ENCODE peak calls at places on chromosomes 3 and 15, in five cellular contexts. V is upper lobe of right lung, I is PC-9, J is right cardiac atrium, M is thoracic aorta. C is an unnamed sample. For H3K4me1, the result is how much of the 10 kb centered on the place peaks cover.

GRCh38 chr3:185914911-185915629 is 22.7 kb downstream of the TRA2B start:
- DNase-seq in I (no peak), V (no peak), M (no peak), J (no peak), C (no peak)

GRCh38 chr3:188861847-188862740 is 309.7 kb upstream of the TPRG1 start:
- DNase-seq in V (no peak), J (no peak), M (no peak), I (no peak), C (no peak)

GRCh38 chr15:55353030-55353429 is 34.0 kb downstream of the PIGB start:
- DNase-seq in J (no peak), M (no peak), V (no peak), I (no peak), C (no peak)

GRCh38 chr3:16448691-16449090 is 64.8 kb downstream of the RFTN1 start:
- DNase-seq in I (peak), J (peak), V (no peak), M (peak), C (peak)

GRCh38 chr15:57573151-57573550 is 18.6 kb upstream of the MYZAP start:
- DNase-seq in M (no peak), J (no peak), I (no peak), V (no peak), C (no peak)

GRCh38 chr3:126528419-126528799 is 4.5 kb downstream of the CHST13 start:
- DNase-seq in M (no peak), V (peak), I (no peak), J (no peak), C (no peak)

GRCh38 chr3:188157971-188158370 is 4.0 kb downstream of the LPP start:
- DNase-seq in J (no peak), I (peak), V (no peak), M (no peak), C (no peak)

GRCh38 chr3:87125116-87125515 is 102.0 kb upstream of the CHMP2B start:
- DNase-seq in V (no peak), J (no peak), M (no peak), I (no peak), C (no peak)

GRCh38 chr15:69096197-69096596 is 64.2 kb upstream of the GLCE start:
- DNase-seq in J (no peak), V (no peak), I (no peak), M (no peak), C (no peak)

GRCh38 chr3:116314476-116314875 is 130.8 kb downstream of the LSAMP start:
- DNase-seq in I (no peak), M (no peak), V (no peak), J (no peak), C (no peak)

GRCh38 chr3:47747558-47747957 is 34.1 kb downstream of the SMARCC1 start:
- DNase-seq in J (no peak), V (no peak), M (no peak), I (no peak), C (no peak)

GRCh38 chr3:122825460-122825859 is 30.6 kb downstream of the SLC49A4 start:
- DNase-seq in I (no peak), J (no peak), V (no peak), M (no peak), C (no peak)

GRCh38 chr3:45605569-45605968 is 11.0 kb downstream of the LIMD1 start:
- DNase-seq in J (no peak), M (no peak), V (no peak), I (no peak), C (no peak)

GRCh38 chr15:92316586-92317295 is 76.9 kb upstream of the ST8SIA2 start:
- DNase-seq in M (no peak), V (no peak), J (no peak), I (no peak), C (no peak)

GRCh38 chr3:126124896-126125295 is 41.0 kb upstream of the SLC41A3 start:
- DNase-seq in I (no peak), J (peak), M (no peak), V (no peak), C (peak)

GRCh38 chr3:138944136-138944658 is 2.7 kb downstream of the FOXL2 start:
- DNase-seq in J (no peak), I (no peak), M (no peak), V (no peak), C (no peak)

GRCh38 chr15:54282228-54282836 is 304.1 kb downstream of the UNC13C start:
- DNase-seq in V (no peak), J (no peak), I (no peak), M (no peak), C (no peak)

GRCh38 chr15:50315814-50316630 is 39.0 kb downstream of the GABPB1 start:
- DNase-seq in M (no peak), V (no peak), J (no peak), I (peak), C (no peak)

GRCh38 chr15:38991126-38991525 is 426.5 kb upstream of the RASGRP1 start:
- DNase-seq in M (no peak), I (no peak), J (no peak), V (no peak), C (no peak)

GRCh38 chr3:38985581-38985980 is 66.2 kb downstream of the SCN11A start:
- DNase-seq in J (no peak), V (no peak), I (no peak), M (no peak), C (no peak)

GRCh38 chr3:169149349-169149890 is 514.1 kb downstream of the MECOM start:
- DNase-seq in M (peak), I (peak), V (peak), J (peak), C (peak)
- H3K27ac ChIP-seq in M (peak), I (no peak), V (peak), J (peak), C (no peak)

DNA sequence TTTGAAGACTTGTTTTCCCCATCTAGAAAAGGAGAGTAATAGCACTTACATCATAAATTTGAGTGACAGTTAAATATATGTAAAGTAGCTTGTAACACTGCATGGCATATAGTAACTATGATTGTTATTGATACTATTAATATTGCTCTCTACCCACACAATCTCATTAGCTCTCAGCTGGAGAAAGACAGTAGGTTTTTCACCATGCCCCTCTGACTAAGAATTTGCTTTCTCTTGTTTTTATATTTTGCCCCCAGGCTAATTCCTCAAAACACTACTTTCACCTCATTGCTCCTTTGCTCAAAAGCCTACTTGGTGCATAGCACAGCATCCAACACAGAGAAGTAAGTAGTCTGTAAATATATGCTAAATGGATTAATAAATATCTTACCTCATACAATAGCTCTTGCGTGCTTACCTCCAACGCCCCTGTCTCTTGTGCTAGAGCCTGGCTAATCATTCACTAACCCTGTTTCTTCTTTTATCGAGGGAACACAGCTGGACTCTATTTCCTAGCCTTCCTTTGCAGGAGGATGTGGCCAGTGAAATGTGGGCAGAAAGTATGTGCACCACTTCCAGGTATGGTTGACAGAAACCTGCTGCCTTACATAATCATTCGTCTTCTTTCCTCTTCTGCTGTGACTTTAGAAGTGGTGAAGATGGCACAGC is 190.0 kb downstream of the PLCH1 start:
- DNase-seq in J (no peak), I (no peak), V (no peak), M (no peak), C (no peak)
- H3K4me1 ChIP-seq in J (under half), I (under half), V (under half), M (under half), C (under half)

GRCh38 chr3:5181479-5182141 is 5.9 kb upstream of the EDEM1 start:
- DNase-seq in M (no peak), J (no peak), V (no peak), I (no peak), C (no peak)
- H3K27ac ChIP-seq in M (no peak), J (no peak), V (no peak), I (no peak), C (no peak)

GRCh38 chr3:169299129-169299528 is 364.4 kb downstream of the MECOM start:
- DNase-seq in J (no peak), M (no peak), V (no peak), I (no peak), C (no peak)

GRCh38 chr3:169299897-169300296 is 363.6 kb downstream of the MECOM start:
- DNase-seq in J (no peak), V (no peak), I (peak), M (no peak), C (no peak)

GRCh38 chr3:169297214-169297613 is 366.3 kb downstream of the MECOM start:
- DNase-seq in J (no peak), M (no peak), V (no peak), I (no peak), C (no peak)

GRCh38 chr3:169298247-169298992 is 365.1 kb downstream of the MECOM start:
- DNase-seq in V (no peak), M (no peak), J (no peak), I (no peak), C (no peak)

DNA sequence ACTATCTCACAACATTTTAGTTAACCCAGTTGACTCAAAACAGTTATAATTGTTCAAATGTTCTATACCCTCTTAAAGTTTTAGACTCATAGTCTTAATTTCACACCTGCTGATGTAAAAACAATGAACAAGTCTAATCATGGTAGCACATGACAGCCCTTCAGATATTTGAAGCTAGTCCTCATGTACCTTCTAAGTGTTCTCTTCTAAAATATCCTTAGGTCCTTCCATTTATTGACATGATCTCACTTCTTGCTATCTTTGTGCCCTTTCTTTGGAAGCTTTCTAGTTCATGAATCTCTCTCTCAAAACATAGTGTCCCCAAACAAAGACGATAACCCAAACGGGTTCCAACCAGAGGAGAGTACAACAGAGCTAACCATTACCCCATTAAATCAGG is 363.1 kb downstream of the MECOM start:
- DNase-seq in M (no peak), J (no peak), I (no peak), V (no peak), C (no peak)
- H3K4me1 ChIP-seq in M (under half), J (under half), I (under half), V (under half), C (under half)

GRCh38 chr15:40343512-40343911 is 2.8 kb upstream of the CCDC9B start:
- DNase-seq in I (peak), V (no peak), J (peak), M (peak), C (peak)

GRCh38 chr15:40345225-40345866 is 4.6 kb upstream of the CCDC9B start:
- DNase-seq in V (no peak), J (no peak), M (no peak), I (no peak), C (no peak)

GRCh38 chr15:40345867-40346578 is 4.8 kb upstream of the PHGR1 start:
- DNase-seq in I (no peak), V (peak), M (no peak), J (peak), C (no peak)

GRCh38 chr15:40344217-40344616 is 3.5 kb upstream of the CCDC9B start:
- DNase-seq in M (no peak), J (no peak), V (peak), I (no peak), C (no peak)

GRCh38 chr15:40344631-40345120 is 3.9 kb upstream of the CCDC9B start:
- DNase-seq in I (peak), V (peak), J (peak), M (no peak), C (peak)
- H3K27ac ChIP-seq in I (peak), V (no peak), J (no peak), M (peak), C (peak)

DNA sequence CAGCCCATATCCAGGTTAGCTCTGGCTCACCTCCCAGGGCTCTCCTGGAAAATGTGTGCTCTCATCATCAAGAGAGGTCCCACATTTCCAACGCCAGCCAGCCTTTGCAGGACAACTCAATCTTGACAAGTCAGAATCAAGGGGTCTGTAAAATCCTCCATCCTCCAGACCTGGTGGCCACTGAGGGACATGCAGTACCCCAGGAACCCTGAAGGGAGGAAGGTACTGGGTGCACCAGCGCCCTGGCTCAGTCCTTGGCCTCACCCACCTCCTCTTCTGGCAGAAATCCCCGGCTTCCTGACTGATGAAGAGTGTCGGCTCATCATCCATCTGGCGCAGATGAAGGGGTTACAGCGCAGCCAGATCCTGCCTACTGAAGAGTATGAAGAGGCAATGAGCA is 6.0 kb upstream of the WDR6 start:
- DNase-seq in M (no peak), J (no peak), V (no peak), I (no peak), C (no peak)
- H3K4me1 ChIP-seq in M (under half), J (under half), V (under half), I (under half), C (under half)

DNA sequence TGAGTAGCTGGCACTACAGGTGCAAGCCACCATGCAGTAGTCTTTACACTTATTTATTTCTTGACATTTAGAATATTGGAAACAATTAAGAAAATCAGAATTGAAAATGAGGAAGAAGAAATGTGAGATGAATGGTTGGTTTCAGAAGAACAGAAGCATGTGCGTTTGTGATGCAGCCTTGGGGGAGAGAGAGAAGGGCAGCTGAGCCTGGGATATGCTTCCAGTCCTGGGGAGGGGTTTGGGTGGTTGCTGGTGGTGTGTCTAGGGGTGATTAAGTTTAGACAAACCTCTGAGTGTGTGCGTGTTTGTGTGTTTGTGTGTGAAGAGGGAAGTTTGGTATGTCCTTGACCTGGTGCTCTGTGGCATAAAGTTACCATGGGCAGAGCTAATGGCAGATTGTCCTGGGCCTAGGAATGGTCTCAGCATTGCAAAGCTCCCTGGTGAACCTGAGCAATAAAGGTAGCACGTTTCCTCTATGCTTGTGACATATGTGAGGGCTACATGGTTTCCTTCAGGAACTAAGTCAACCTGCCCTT is 35.6 kb downstream of the CTSH start:
- DNase-seq in M (no peak), I (no peak), J (no peak), V (no peak), C (no peak)
- H3K27ac ChIP-seq in M (peak), I (no peak), J (no peak), V (no peak), C (peak)

GRCh38 chr15:85614059-85614458 is 180.7 kb downstream of the KLHL25 start:
- DNase-seq in M (no peak), J (no peak), V (no peak), I (no peak), C (no peak)
- H3K4me1 ChIP-seq in M (under half), J (under half), V (under half), I (under half), C (under half)

DNA sequence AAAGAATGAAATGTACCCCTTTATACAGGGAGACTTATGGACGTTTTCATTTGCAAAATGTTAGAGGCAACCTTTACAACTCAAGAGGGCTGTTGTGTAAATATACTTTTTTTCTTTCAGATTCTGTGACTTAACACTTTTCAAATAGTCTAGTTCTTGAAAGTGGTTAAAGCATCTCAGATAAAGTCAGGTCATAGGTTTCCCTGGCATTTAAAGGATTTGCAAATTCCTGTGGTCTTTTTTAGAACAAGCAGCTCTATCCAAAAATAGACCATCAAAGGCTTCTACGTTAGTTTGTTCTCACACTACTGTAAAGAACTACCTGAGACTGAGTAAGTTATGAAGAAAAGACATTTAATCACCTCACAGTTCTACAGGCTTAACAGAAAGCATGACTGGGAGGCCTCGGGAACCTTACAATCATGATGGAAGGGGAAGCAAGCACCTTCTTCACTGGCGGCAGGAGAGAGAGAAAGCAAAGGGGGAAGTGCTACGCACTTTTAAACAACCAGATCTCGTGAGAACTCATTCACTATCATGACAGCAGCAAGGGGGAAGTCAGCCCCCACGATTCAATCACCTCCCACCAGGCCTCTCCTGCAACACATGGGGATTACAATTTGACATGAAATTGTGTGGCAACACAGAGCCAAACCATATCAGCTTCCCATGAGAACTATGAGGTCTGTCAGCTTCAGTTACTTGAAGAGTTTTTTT is 23.3 kb upstream of the GABRR3 start:
- DNase-seq in M (no peak), I (peak), V (no peak), J (no peak), C (no peak)
- H3K27ac ChIP-seq in M (no peak), I (peak), V (no peak), J (no peak), C (no peak)